ENCODE peak calls at places on chromosome 11, in seven cellular contexts. One of them, this sample, is unnamed.

GRCh38 chr11:79237111-79237510 is 203.7 kb downstream of the TENM4 start:
- DNase-seq in anterior cingulate cortex: no peak
- DNase-seq in HS-27A: no peak
- DNase-seq in HTR-8/SVneo: no peak
- DNase-seq in body of pancreas: no peak
- DNase-seq in HuH-7: no peak
- DNase-seq in globus pallidus: no peak
- DNase-seq in this sample: no peak

GRCh38 chr11:130413383-130414106 is 14.9 kb downstream of the ADAMTS8 start:
- DNase-seq in HS-27A: no peak
- DNase-seq in HTR-8/SVneo: peak; percentile 33
- DNase-seq in anterior cingulate cortex: no peak
- DNase-seq in HuH-7: no peak
- DNase-seq in globus pallidus: no peak
- DNase-seq in body of pancreas: no peak
- DNase-seq in this sample: peak; percentile 95

GRCh38 chr11:112844530-112844929 is 116.7 kb upstream of the NCAM1 start:
- DNase-seq in HTR-8/SVneo: no peak
- DNase-seq in HS-27A: no peak
- DNase-seq in anterior cingulate cortex: peak; percentile 68
- DNase-seq in globus pallidus: peak; percentile 98
- DNase-seq in HuH-7: no peak
- DNase-seq in body of pancreas: no peak
- DNase-seq in this sample: no peak

GRCh38 chr11:15955595-15955994 is 400.8 kb downstream of the SOX6 start:
- DNase-seq in globus pallidus: no peak
- DNase-seq in anterior cingulate cortex: no peak
- DNase-seq in body of pancreas: no peak
- DNase-seq in HuH-7: no peak
- DNase-seq in HS-27A: no peak
- DNase-seq in HTR-8/SVneo: no peak
- DNase-seq in this sample: no peak

GRCh38 chr11:113345978-113346377 is 31.6 kb downstream of the TTC12 start:
- DNase-seq in body of pancreas: no peak
- DNase-seq in HS-27A: no peak
- DNase-seq in globus pallidus: no peak
- DNase-seq in anterior cingulate cortex: no peak
- DNase-seq in HuH-7: no peak
- DNase-seq in HTR-8/SVneo: no peak
- DNase-seq in this sample: peak; percentile 95

GRCh38 chr11:40388097-40388818 is 1071.2 kb downstream of the LRRC4C start:
- DNase-seq in HuH-7: no peak
- DNase-seq in anterior cingulate cortex: no peak
- DNase-seq in body of pancreas: no peak
- DNase-seq in globus pallidus: no peak
- DNase-seq in HS-27A: no peak
- DNase-seq in HTR-8/SVneo: peak; percentile 5
- DNase-seq in this sample: no peak

GRCh38 chr11:44304091-44305084 is 5.6 kb downstream of the ALX4 start:
- DNase-seq in anterior cingulate cortex: no peak
- DNase-seq in HTR-8/SVneo: no peak
- DNase-seq in globus pallidus: no peak
- DNase-seq in body of pancreas: no peak
- DNase-seq in HS-27A: no peak
- DNase-seq in HuH-7: no peak
- DNase-seq in this sample: no peak

GRCh38 chr11:130874955-130875531 is 41.2 kb downstream of the SNX19 start:
- DNase-seq in HTR-8/SVneo: no peak
- DNase-seq in HS-27A: no peak
- DNase-seq in body of pancreas: no peak
- DNase-seq in anterior cingulate cortex: no peak
- DNase-seq in globus pallidus: peak; percentile 89
- DNase-seq in HuH-7: no peak
- DNase-seq in this sample: no peak

GRCh38 chr11:111905391-111905790 is 6.2 kb downstream of the CRYAB start:
- DNase-seq in HTR-8/SVneo: no peak
- DNase-seq in HuH-7: no peak
- DNase-seq in body of pancreas: no peak
- DNase-seq in HS-27A: no peak
- DNase-seq in anterior cingulate cortex: no peak
- DNase-seq in globus pallidus: no peak
- DNase-seq in this sample: no peak

GRCh38 chr11:75554258-75555022 is 7.6 kb upstream of the SERPINH1 start:
- DNase-seq in globus pallidus: peak; percentile 97
- DNase-seq in anterior cingulate cortex: peak; percentile 70
- DNase-seq in HuH-7: no peak
- DNase-seq in HS-27A: peak; percentile 96
- DNase-seq in body of pancreas: peak; percentile 69
- DNase-seq in HTR-8/SVneo: no peak
- DNase-seq in this sample: peak; percentile 78

GRCh38 chr11:117376517-117376916 is 48.9 kb downstream of the CEP164 start:
- DNase-seq in HS-27A: no peak
- DNase-seq in anterior cingulate cortex: no peak
- DNase-seq in globus pallidus: no peak
- DNase-seq in HTR-8/SVneo: no peak
- DNase-seq in HuH-7: no peak
- DNase-seq in body of pancreas: no peak
- DNase-seq in this sample: no peak

This sample was measured in foreskin keratinocyte.